ENCODE peak calls at places on chromosomes 13 and 19, in seven cellular contexts. G, A, T, S, U, V and W are unnamed samples.

GRCh38 chr19:45498411-45499195 is at the start of gene PPM1N:
- DNase-seq in G (no peak), A (no peak), T (peak), S (no peak), U (no peak), V (no peak), W (no peak)

GRCh38 chr13:56378566-56378965 is 762.2 kb upstream of the PRR20A start:
- DNase-seq in G (no peak), A (no peak), T (no peak), S (no peak), U (no peak), V (no peak), W (no peak)

GRCh38 chr13:52765991-52766390 is 26.4 kb upstream of the CNMD start:
- DNase-seq in G (no peak), A (no peak), T (no peak), S (no peak), U (no peak), V (no peak), W (no peak)

GRCh38 chr13:42320375-42320787 is 48.4 kb downstream of the AKAP11 start:
- DNase-seq in G (no peak), A (no peak), T (no peak), S (no peak), U (no peak), V (no peak), W (no peak)

GRCh38 chr19:47813304-47813994 is 8.3 kb upstream of the CRX start:
- DNase-seq in G (peak), A (peak), T (peak), S (peak), U (peak), V (peak), W (peak)

GRCh38 chr13:75365724-75366173 is 116.2 kb downstream of the TBC1D4 start:
- DNase-seq in G (no peak), A (no peak), T (peak), S (peak), U (no peak), V (no peak), W (no peak)

GRCh38 chr19:12657966-12658365 is 8.6 kb downstream of the MAN2B1 start:
- DNase-seq in G (no peak), A (no peak), T (no peak), S (no peak), U (no peak), V (no peak), W (no peak)

GRCh38 chr13:50417597-50417996 is 402.4 kb downstream of the KCNRG start:
- DNase-seq in G (no peak), A (no peak), T (no peak), S (peak), U (no peak), V (no peak), W (no peak)

GRCh38 chr13:92355213-92355612 is 871.4 kb upstream of the GPC6 start:
- DNase-seq in G (peak), A (no peak), T (peak), S (peak), U (no peak), V (peak), W (no peak)

GRCh38 chr13:36428083-36428482 is 4.2 kb upstream of the CCNA1 start:
- DNase-seq in G (no peak), A (no peak), T (no peak), S (peak), U (no peak), V (no peak), W (no peak)

GRCh38 chr13:76425930-76426329 is 460.3 kb downstream of the KCTD12 start:
- DNase-seq in G (no peak), A (no peak), T (peak), S (no peak), U (no peak), V (no peak), W (no peak)

GRCh38 chr13:30371649-30372265 is 50.5 kb upstream of the UBE2L5 start:
- DNase-seq in G (peak), A (no peak), T (peak), S (peak), U (peak), V (peak), W (no peak)

GRCh38 chr19:6218497-6219146 is 61.2 kb downstream of the MLLT1 start:
- DNase-seq in G (peak), A (peak), T (peak), S (peak), U (peak), V (peak), W (peak)

GRCh38 chr19:18449552-18449951 is 11.6 kb upstream of the ISYNA1 start:
- DNase-seq in G (no peak), A (no peak), T (no peak), S (no peak), U (no peak), V (no peak), W (no peak)

GRCh38 chr13:48265217-48265815 is 32.3 kb downstream of the ITM2B start:
- DNase-seq in G (peak), A (no peak), T (no peak), S (no peak), U (no peak), V (no peak), W (no peak)

GRCh38 chr13:98129059-98129741 is 13.7 kb upstream of the FARP1 start:
- DNase-seq in G (no peak), A (no peak), T (peak), S (no peak), U (no peak), V (no peak), W (no peak)

GRCh38 chr19:48152552-48152951 is 17.6 kb downstream of the LIG1 start:
- DNase-seq in G (peak), A (peak), T (peak), S (peak), U (peak), V (peak), W (peak)

GRCh38 chr19:11273288-11273687 is 11.0 kb upstream of the DOCK6 start:
- DNase-seq in G (no peak), A (no peak), T (no peak), S (no peak), U (no peak), V (no peak), W (no peak)

GRCh38 chr13:24263652-24264051 is 45.7 kb upstream of the C1QTNF9 start:
- DNase-seq in G (no peak), A (peak), T (peak), S (no peak), U (no peak), V (no peak), W (no peak)

GRCh38 chr19:2055871-2056809 is 5.1 kb upstream of the MKNK2 start:
- DNase-seq in G (peak), A (peak), T (peak), S (peak), U (no peak), V (no peak), W (peak)

GRCh38 chr19:9932835-9933234 is 3.5 kb downstream of the OLFM2 start:
- DNase-seq in G (no peak), A (no peak), T (no peak), S (no peak), U (no peak), V (no peak), W (no peak)

GRCh38 chr19:55447421-55448174 is 4.5 kb upstream of the SHISA7 start:
- DNase-seq in G (no peak), A (no peak), T (peak), S (peak), U (no peak), V (peak), W (no peak)

GRCh38 chr13:100069278-100069677 is 19.6 kb upstream of the PCCA start:
- DNase-seq in G (no peak), A (no peak), T (peak), S (no peak), U (no peak), V (no peak), W (no peak)

GRCh38 chr19:50725218-50725931 is 2.2 kb downstream of the CLEC11A start:
- DNase-seq in G (no peak), A (no peak), T (no peak), S (no peak), U (no peak), V (no peak), W (no peak)

GRCh38 chr19:7916908-7917291 is 2.3 kb downstream of the TGFBR3L start:
- DNase-seq in G (no peak), A (no peak), T (no peak), S (no peak), U (no peak), V (no peak), W (no peak)

GRCh38 chr19:13959141-13959961 is 7.0 kb downstream of the DCAF15 start:
- DNase-seq in G (no peak), A (no peak), T (no peak), S (no peak), U (no peak), V (no peak), W (no peak)

GRCh38 chr19:13961826-13962737 is 9.8 kb downstream of the DCAF15 start:
- DNase-seq in G (no peak), A (no peak), T (peak), S (no peak), U (no peak), V (no peak), W (no peak)

GRCh38 chr19:13958043-13958442 is 5.7 kb downstream of the DCAF15 start:
- DNase-seq in G (no peak), A (no peak), T (no peak), S (no peak), U (no peak), V (no peak), W (no peak)

GRCh38 chr19:13960863-13961784 is 8.8 kb downstream of the DCAF15 start:
- DNase-seq in G (no peak), A (no peak), T (no peak), S (no peak), U (no peak), V (no peak), W (no peak)

DNA sequence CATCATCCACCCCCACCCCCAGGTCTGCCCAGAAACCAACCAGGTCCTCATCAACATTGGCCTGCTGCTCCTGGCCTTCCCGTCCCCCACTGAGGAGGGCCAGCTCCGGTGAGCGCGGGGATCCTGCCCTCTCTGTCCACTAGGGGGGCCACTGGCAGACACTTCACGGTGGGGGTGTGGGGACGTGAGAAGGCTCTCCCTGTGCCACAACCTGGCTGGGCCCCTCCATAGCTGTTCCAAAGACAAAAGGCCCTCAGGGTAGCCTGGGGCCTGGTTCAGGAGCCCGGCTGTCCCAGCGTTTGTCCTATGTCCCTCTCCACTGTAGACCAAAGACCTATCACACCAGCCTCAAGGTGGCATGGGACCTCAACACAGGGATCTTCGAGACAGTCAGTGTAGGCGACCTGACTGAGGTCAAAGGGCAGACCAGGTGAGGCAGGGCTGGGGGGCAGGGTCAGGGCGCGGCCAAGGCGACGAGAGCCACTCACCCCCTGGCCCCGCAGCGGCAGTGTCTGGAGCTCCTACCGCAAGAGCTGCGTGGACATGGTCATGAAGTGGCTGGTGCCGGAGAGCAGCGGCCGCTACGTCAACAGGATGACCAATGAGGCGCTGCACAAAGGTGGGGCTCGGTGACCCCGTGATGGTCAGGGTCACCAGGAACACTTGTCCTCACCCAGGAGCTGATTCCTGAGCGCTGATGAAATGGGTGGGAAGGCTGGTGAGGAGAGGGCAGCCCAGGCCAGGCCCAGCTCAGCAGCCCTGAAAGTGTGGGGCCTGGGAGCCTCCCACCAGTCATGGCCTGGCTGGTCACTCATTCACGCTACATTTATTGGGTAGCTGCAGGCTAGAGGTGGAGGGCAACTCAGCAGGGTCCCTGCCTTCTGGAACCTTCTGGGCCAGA is 7.9 kb downstream of the DCAF15 start:
- DNase-seq in G (no peak), A (no peak), T (no peak), S (no peak), U (no peak), V (no peak), W (no peak)
- TF ChIP-seq CTCF in G (peak), A (no peak), T (peak), S (no peak), U (peak), V (peak), W (no peak)

GRCh38 chr13:114109646-114110045 is 22.8 kb downstream of the RASA3 start:
- DNase-seq in G (peak), A (no peak), T (no peak), S (no peak), U (no peak), V (no peak), W (peak)
- TF ChIP-seq POLR2A in G (no peak), A (no peak), T (no peak), S (no peak), U (no peak), V (no peak), W (no peak)

GRCh38 chr19:39498262-39499081 is at the start of gene DLL3:
- DNase-seq in G (no peak), A (no peak), T (peak), S (no peak), U (no peak), V (no peak), W (no peak)
- H3K27ac ChIP-seq in G (no peak), A (no peak), T (no peak), S (peak), U (no peak), V (no peak), W (no peak)

GRCh38 chr19:4624301-4624700 is 15.0 kb upstream of the TNFAIP8L1 start:
- DNase-seq in G (no peak), A (no peak), T (no peak), S (no peak), U (no peak), V (no peak), W (no peak)

GRCh38 chr19:4624733-4625362 is 14.5 kb upstream of the TNFAIP8L1 start:
- DNase-seq in G (no peak), A (no peak), T (peak), S (peak), U (no peak), V (no peak), W (no peak)

GRCh38 chr19:4619668-4620294 is 19.5 kb upstream of the TNFAIP8L1 start:
- DNase-seq in G (no peak), A (no peak), T (no peak), S (no peak), U (no peak), V (no peak), W (no peak)

GRCh38 chr19:4620675-4621074 is 18.6 kb upstream of the TNFAIP8L1 start:
- DNase-seq in G (no peak), A (no peak), T (no peak), S (no peak), U (no peak), V (no peak), W (no peak)

DNA sequence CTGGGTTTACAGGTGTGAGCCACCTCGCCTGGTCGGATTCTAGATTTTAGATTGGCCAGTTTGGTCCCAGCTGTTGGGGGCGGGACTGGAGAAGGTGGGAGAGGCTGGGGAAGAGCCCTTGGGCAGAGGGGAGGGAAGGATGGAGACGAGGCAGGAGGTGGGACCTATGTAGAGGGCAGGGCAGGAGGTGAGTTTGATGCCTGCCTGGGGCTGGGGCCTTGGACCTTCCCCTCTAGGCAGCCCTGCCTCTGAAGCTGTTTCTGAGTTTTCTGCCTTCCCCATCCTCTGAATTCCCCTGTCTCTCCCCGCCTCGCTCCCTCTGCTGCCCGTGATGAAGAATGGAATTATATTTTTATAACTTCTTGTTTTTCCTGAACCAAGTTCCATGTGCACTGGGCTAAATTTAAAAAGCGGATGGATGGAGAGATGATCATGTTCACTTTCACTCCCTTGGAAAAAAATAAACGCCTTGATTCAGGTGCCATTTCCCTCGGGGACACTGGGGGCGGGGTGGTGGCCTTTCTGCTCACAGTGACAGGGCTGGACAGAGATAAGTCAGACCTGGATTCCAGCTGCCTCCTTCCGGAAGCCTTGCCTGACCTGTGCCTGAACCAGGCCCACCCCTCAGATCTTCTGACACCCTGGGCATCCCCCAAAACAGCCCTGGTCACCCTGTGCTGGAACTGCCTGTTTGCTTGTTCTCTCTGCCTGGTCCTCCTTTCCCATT is 16.5 kb upstream of the TNFAIP8L1 start:
- DNase-seq in G (no peak), A (no peak), T (no peak), S (no peak), U (no peak), V (no peak), W (no peak)
- TF ChIP-seq CTCF in G (no peak), A (no peak), T (no peak), S (no peak), U (no peak), V (no peak), W (no peak)